ENCODE peak calls at places on chromosomes 6 and 20, in seven cellular contexts. One of them, this sample, is unnamed. For H3K4me1, the result is how much of the 10 kb centered on the place peaks cover.

GRCh38 chr6:4698901-4699659 is 77.1 kb upstream of the CDYL start:
- DNase-seq in transverse colon: no peak
- DNase-seq in upper lobe of left lung: no peak
- DNase-seq in GM23248: peak
- DNase-seq in suprapubic skin: no peak
- DNase-seq in left ventricle myocardium inferior: no peak
- DNase-seq in cardiac muscle cell: peak
- DNase-seq in this sample: no peak

GRCh38 chr6:129860901-129861665 is at the start of gene TMEM244:
- DNase-seq in transverse colon: no peak
- DNase-seq in upper lobe of left lung: no peak
- DNase-seq in GM23248: peak
- DNase-seq in suprapubic skin: no peak
- DNase-seq in left ventricle myocardium inferior: no peak
- DNase-seq in cardiac muscle cell: no peak
- DNase-seq in this sample: no peak

GRCh38 chr6:92361990-92362770 is 1057.2 kb downstream of the EPHA7 start:
- DNase-seq in transverse colon: no peak
- DNase-seq in upper lobe of left lung: no peak
- DNase-seq in GM23248: no peak
- DNase-seq in suprapubic skin: no peak
- DNase-seq in left ventricle myocardium inferior: no peak
- DNase-seq in cardiac muscle cell: no peak
- DNase-seq in this sample: no peak

GRCh38 chr6:1317302-1317815 is 5.5 kb downstream of the FOXQ1 start:
- DNase-seq in transverse colon: no peak
- DNase-seq in upper lobe of left lung: peak
- DNase-seq in GM23248: no peak
- DNase-seq in suprapubic skin: no peak
- DNase-seq in left ventricle myocardium inferior: no peak
- DNase-seq in cardiac muscle cell: no peak
- DNase-seq in this sample: no peak

GRCh38 chr6:137827977-137828815 is 38.9 kb upstream of the TNFAIP3 start:
- DNase-seq in transverse colon: no peak
- DNase-seq in upper lobe of left lung: no peak
- DNase-seq in GM23248: no peak
- DNase-seq in suprapubic skin: no peak
- DNase-seq in left ventricle myocardium inferior: no peak
- DNase-seq in cardiac muscle cell: no peak
- DNase-seq in this sample: no peak

GRCh38 chr6:10138917-10139316 is 276.0 kb downstream of the TFAP2A start:
- DNase-seq in transverse colon: no peak
- DNase-seq in upper lobe of left lung: no peak
- DNase-seq in GM23248: peak
- DNase-seq in suprapubic skin: no peak
- DNase-seq in left ventricle myocardium inferior: no peak
- DNase-seq in cardiac muscle cell: no peak
- DNase-seq in this sample: no peak

GRCh38 chr6:5361371-5361770 is 100.1 kb downstream of the FARS2 start:
- DNase-seq in transverse colon: no peak
- DNase-seq in upper lobe of left lung: no peak
- DNase-seq in GM23248: peak
- DNase-seq in suprapubic skin: no peak
- DNase-seq in left ventricle myocardium inferior: no peak
- DNase-seq in cardiac muscle cell: peak
- DNase-seq in this sample: no peak

GRCh38 chr6:28489366-28490190 is 26.0 kb downstream of the GPX6 start:
- DNase-seq in transverse colon: peak
- DNase-seq in upper lobe of left lung: peak
- DNase-seq in GM23248: peak
- DNase-seq in suprapubic skin: peak
- DNase-seq in left ventricle myocardium inferior: peak
- DNase-seq in cardiac muscle cell: peak
- DNase-seq in this sample: no peak

GRCh38 chr6:35258336-35258735 is 1.2 kb upstream of the ZNF76 start:
- DNase-seq in transverse colon: no peak
- DNase-seq in upper lobe of left lung: no peak
- DNase-seq in GM23248: peak
- DNase-seq in suprapubic skin: no peak
- DNase-seq in left ventricle myocardium inferior: no peak
- DNase-seq in cardiac muscle cell: no peak
- DNase-seq in this sample: no peak

GRCh38 chr20:49799698-49800097 is 12.9 kb upstream of the SLC9A8 start:
- DNase-seq in transverse colon: no peak
- DNase-seq in upper lobe of left lung: no peak
- DNase-seq in GM23248: no peak
- DNase-seq in suprapubic skin: no peak
- DNase-seq in left ventricle myocardium inferior: no peak
- DNase-seq in cardiac muscle cell: no peak
- DNase-seq in this sample: no peak

GRCh38 chr6:33655155-33655554 is 34.0 kb downstream of the ITPR3 start:
- DNase-seq in transverse colon: no peak
- DNase-seq in upper lobe of left lung: no peak
- DNase-seq in GM23248: peak
- DNase-seq in suprapubic skin: no peak
- DNase-seq in left ventricle myocardium inferior: no peak
- DNase-seq in cardiac muscle cell: no peak
- DNase-seq in this sample: no peak

GRCh38 chr20:40931348-40932044 is 97.1 kb upstream of the TOP1 start:
- DNase-seq in transverse colon: no peak
- DNase-seq in upper lobe of left lung: no peak
- DNase-seq in GM23248: no peak
- DNase-seq in suprapubic skin: no peak
- DNase-seq in left ventricle myocardium inferior: no peak
- DNase-seq in cardiac muscle cell: no peak
- DNase-seq in this sample: no peak

GRCh38 chr6:14074723-14075503 is 42.7 kb upstream of the CD83 start:
- DNase-seq in transverse colon: no peak
- DNase-seq in upper lobe of left lung: no peak
- DNase-seq in GM23248: peak
- DNase-seq in suprapubic skin: no peak
- DNase-seq in left ventricle myocardium inferior: no peak
- DNase-seq in cardiac muscle cell: peak
- DNase-seq in this sample: no peak

GRCh38 chr6:130457605-130458004 is 91.8 kb downstream of the TMEM200A start:
- DNase-seq in transverse colon: no peak
- DNase-seq in upper lobe of left lung: no peak
- DNase-seq in GM23248: peak
- DNase-seq in suprapubic skin: no peak
- DNase-seq in left ventricle myocardium inferior: no peak
- DNase-seq in cardiac muscle cell: no peak
- DNase-seq in this sample: no peak

GRCh38 chr20:4555188-4555893 is 166.4 kb upstream of the PRND start:
- DNase-seq in transverse colon: no peak
- DNase-seq in upper lobe of left lung: no peak
- DNase-seq in GM23248: peak
- DNase-seq in suprapubic skin: no peak
- DNase-seq in left ventricle myocardium inferior: no peak
- DNase-seq in cardiac muscle cell: peak
- DNase-seq in this sample: no peak

GRCh38 chr6:63663147-63663877 is 27.7 kb downstream of the PHF3 start:
- DNase-seq in transverse colon: no peak
- DNase-seq in upper lobe of left lung: no peak
- DNase-seq in GM23248: peak
- DNase-seq in suprapubic skin: no peak
- DNase-seq in left ventricle myocardium inferior: no peak
- DNase-seq in cardiac muscle cell: peak
- DNase-seq in this sample: no peak

GRCh38 chr6:49565855-49566254 is 15.4 kb downstream of the C6orf141 start:
- DNase-seq in transverse colon: no peak
- DNase-seq in upper lobe of left lung: no peak
- DNase-seq in GM23248: no peak
- DNase-seq in suprapubic skin: no peak
- DNase-seq in left ventricle myocardium inferior: no peak
- DNase-seq in cardiac muscle cell: peak
- DNase-seq in this sample: no peak

GRCh38 chr6:7137335-7138106 is 29.8 kb downstream of the RREB1 start:
- DNase-seq in transverse colon: peak
- DNase-seq in upper lobe of left lung: no peak
- DNase-seq in GM23248: peak
- DNase-seq in suprapubic skin: peak
- DNase-seq in left ventricle myocardium inferior: peak
- DNase-seq in cardiac muscle cell: peak
- DNase-seq in this sample: no peak

GRCh38 chr6:157240960-157241311 is 82.4 kb downstream of the TMEM242 start:
- DNase-seq in transverse colon: no peak
- DNase-seq in upper lobe of left lung: no peak
- DNase-seq in GM23248: no peak
- DNase-seq in suprapubic skin: no peak
- DNase-seq in left ventricle myocardium inferior: no peak
- DNase-seq in cardiac muscle cell: no peak
- DNase-seq in this sample: no peak

GRCh38 chr6:157242791-157243190 is 80.5 kb downstream of the TMEM242 start:
- DNase-seq in transverse colon: no peak
- DNase-seq in upper lobe of left lung: no peak
- DNase-seq in GM23248: no peak
- DNase-seq in suprapubic skin: no peak
- DNase-seq in left ventricle myocardium inferior: no peak
- DNase-seq in cardiac muscle cell: no peak
- DNase-seq in this sample: peak

GRCh38 chr6:157239671-157240058 is 83.7 kb downstream of the TMEM242 start:
- DNase-seq in transverse colon: no peak
- DNase-seq in upper lobe of left lung: no peak
- DNase-seq in GM23248: no peak
- DNase-seq in suprapubic skin: no peak
- DNase-seq in left ventricle myocardium inferior: no peak
- DNase-seq in cardiac muscle cell: no peak
- DNase-seq in this sample: no peak

GRCh38 chr6:157240059-157240959 is 83.0 kb downstream of the TMEM242 start:
- DNase-seq in transverse colon: peak
- DNase-seq in upper lobe of left lung: peak
- DNase-seq in GM23248: peak
- DNase-seq in suprapubic skin: peak
- DNase-seq in left ventricle myocardium inferior: no peak
- DNase-seq in cardiac muscle cell: peak
- DNase-seq in this sample: peak

DNA sequence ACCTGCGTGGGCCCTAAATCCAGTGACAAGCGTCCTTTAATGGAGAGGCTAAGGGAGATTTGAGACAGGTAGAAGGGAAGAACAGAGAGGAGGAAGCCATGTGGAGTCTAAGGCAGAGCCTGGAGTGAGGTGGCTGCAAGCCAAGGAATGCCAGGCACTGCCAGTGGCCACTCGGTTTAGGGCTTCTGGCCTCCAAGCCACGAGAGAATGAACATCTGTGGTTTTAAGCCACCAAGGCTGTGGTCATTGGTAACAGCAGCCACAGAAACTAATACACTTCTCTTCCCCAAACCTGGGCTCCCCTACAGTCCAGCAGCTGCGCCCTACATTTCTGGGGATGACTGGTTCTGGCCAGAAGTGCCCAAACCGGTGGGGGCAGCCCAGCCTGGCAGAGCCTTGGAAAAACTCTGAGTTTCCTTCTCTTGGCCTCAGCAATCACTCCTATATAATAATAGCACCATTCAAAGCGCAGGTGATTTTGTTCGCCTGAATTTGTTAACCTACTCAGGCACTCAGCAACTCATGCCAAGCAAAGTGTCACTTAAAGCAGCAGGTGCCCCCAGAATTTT is 81.8 kb downstream of the TMEM242 start:
- DNase-seq in transverse colon: peak
- DNase-seq in upper lobe of left lung: no peak
- DNase-seq in GM23248: peak
- DNase-seq in suprapubic skin: no peak
- DNase-seq in left ventricle myocardium inferior: no peak
- DNase-seq in cardiac muscle cell: no peak
- DNase-seq in this sample: peak
- H3K27ac ChIP-seq in transverse colon: peak
- H3K27ac ChIP-seq in upper lobe of left lung: no peak
- H3K27ac ChIP-seq in GM23248: no peak
- H3K27ac ChIP-seq in suprapubic skin: peak
- H3K27ac ChIP-seq in left ventricle myocardium inferior: peak
- H3K27ac ChIP-seq in cardiac muscle cell: no peak
- H3K27ac ChIP-seq in this sample: peak

DNA sequence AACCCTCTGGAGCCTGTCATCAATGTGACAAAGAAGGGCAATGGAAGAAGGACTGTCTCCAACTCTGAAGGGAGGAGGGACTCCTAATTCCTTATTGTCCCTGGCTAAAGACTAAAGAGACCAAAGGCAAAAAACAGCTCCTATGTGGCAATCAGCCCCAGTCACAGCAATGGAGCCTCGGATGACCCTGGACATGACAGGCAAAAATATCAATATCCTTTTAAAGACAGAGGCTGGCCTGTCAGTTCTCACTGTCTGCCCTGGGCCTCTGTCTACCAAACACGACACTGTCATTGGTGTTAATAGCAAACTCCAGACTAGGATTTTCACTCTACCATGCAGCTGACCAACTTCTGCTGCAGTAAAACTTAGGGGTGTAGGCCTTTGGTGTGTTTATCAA is 38.0 kb upstream of the POU5F1 start:
- DNase-seq in transverse colon: no peak
- DNase-seq in upper lobe of left lung: no peak
- DNase-seq in GM23248: no peak
- DNase-seq in suprapubic skin: no peak
- DNase-seq in left ventricle myocardium inferior: no peak
- DNase-seq in cardiac muscle cell: no peak
- DNase-seq in this sample: no peak
- H3K4me1 ChIP-seq in transverse colon: under half
- H3K4me1 ChIP-seq in upper lobe of left lung: under half
- H3K4me1 ChIP-seq in GM23248: under half
- H3K4me1 ChIP-seq in suprapubic skin: under half
- H3K4me1 ChIP-seq in left ventricle myocardium inferior: under half
- H3K4me1 ChIP-seq in cardiac muscle cell: under half
- H3K4me1 ChIP-seq in this sample: under half

GRCh38 chr20:59830107-59831023 is 103.1 kb downstream of the SYCP2 start:
- DNase-seq in transverse colon: no peak
- DNase-seq in upper lobe of left lung: no peak
- DNase-seq in GM23248: no peak
- DNase-seq in suprapubic skin: peak
- DNase-seq in left ventricle myocardium inferior: peak
- DNase-seq in cardiac muscle cell: no peak
- DNase-seq in this sample: no peak

GRCh38 chr20:59831024-59831900 is 102.2 kb downstream of the SYCP2 start:
- DNase-seq in transverse colon: peak
- DNase-seq in upper lobe of left lung: no peak
- DNase-seq in GM23248: no peak
- DNase-seq in suprapubic skin: peak
- DNase-seq in left ventricle myocardium inferior: peak
- DNase-seq in cardiac muscle cell: no peak
- DNase-seq in this sample: no peak

GRCh38 chr20:59829415-59830106 is 103.9 kb downstream of the SYCP2 start:
- DNase-seq in transverse colon: no peak
- DNase-seq in upper lobe of left lung: no peak
- DNase-seq in GM23248: no peak
- DNase-seq in suprapubic skin: peak
- DNase-seq in left ventricle myocardium inferior: peak
- DNase-seq in cardiac muscle cell: no peak
- DNase-seq in this sample: peak

GRCh38 chr20:59832406-59833156 is 100.9 kb downstream of the SYCP2 start:
- DNase-seq in transverse colon: no peak
- DNase-seq in upper lobe of left lung: no peak
- DNase-seq in GM23248: no peak
- DNase-seq in suprapubic skin: peak
- DNase-seq in left ventricle myocardium inferior: peak
- DNase-seq in cardiac muscle cell: no peak
- DNase-seq in this sample: no peak

GRCh38 chr20:59831901-59832240 is 101.6 kb downstream of the SYCP2 start:
- DNase-seq in transverse colon: no peak
- DNase-seq in upper lobe of left lung: no peak
- DNase-seq in GM23248: no peak
- DNase-seq in suprapubic skin: no peak
- DNase-seq in left ventricle myocardium inferior: peak
- DNase-seq in cardiac muscle cell: no peak
- DNase-seq in this sample: no peak
- H3K27ac ChIP-seq in transverse colon: no peak
- H3K27ac ChIP-seq in upper lobe of left lung: no peak
- H3K27ac ChIP-seq in GM23248: no peak
- H3K27ac ChIP-seq in suprapubic skin: no peak
- H3K27ac ChIP-seq in left ventricle myocardium inferior: no peak
- H3K27ac ChIP-seq in cardiac muscle cell: no peak
- H3K27ac ChIP-seq in this sample: no peak

GRCh38 chr20:35312348-35312747 is 20.1 kb upstream of the FAM83C start:
- DNase-seq in transverse colon: no peak
- DNase-seq in upper lobe of left lung: no peak
- DNase-seq in GM23248: peak
- DNase-seq in suprapubic skin: no peak
- DNase-seq in left ventricle myocardium inferior: no peak
- DNase-seq in cardiac muscle cell: peak
- DNase-seq in this sample: no peak
- H3K4me1 ChIP-seq in transverse colon: under half
- H3K4me1 ChIP-seq in upper lobe of left lung: under half
- H3K4me1 ChIP-seq in GM23248: half or more
- H3K4me1 ChIP-seq in suprapubic skin: under half
- H3K4me1 ChIP-seq in left ventricle myocardium inferior: under half
- H3K4me1 ChIP-seq in cardiac muscle cell: under half
- H3K4me1 ChIP-seq in this sample: under half